ENCODE peak calls at places on chromosomes 6 and 20, in eight cellular contexts. B, L, N, C, F, P, Q and O are unnamed samples.

GRCh38 chr6:14729186-14729871 is 516.5 kb upstream of the JARID2 start:
- DNase-seq in C (no peak), P (no peak), F (no peak), Q (no peak), B (no peak), L (no peak), N (no peak), O (no peak)

GRCh38 chr6:40778186-40778585 is 191.0 kb upstream of the LRFN2 start:
- DNase-seq in F (no peak), C (peak; percentile 75), Q (no peak), P (no peak), L (peak; percentile 68), N (no peak), B (no peak), O (no peak)

GRCh38 chr6:149212202-149212601 is 105.3 kb upstream of the TAB2 start:
- DNase-seq in L (peak; percentile 28), C (no peak), P (no peak), B (no peak), N (no peak), Q (no peak), F (no peak), O (no peak)

GRCh38 chr6:19802656-19803055 is 34.5 kb upstream of the ID4 start:
- DNase-seq in C (no peak), N (no peak), Q (no peak), P (no peak), F (no peak), L (no peak), B (no peak), O (no peak)

GRCh38 chr6:40328376-40328987 is 258.7 kb downstream of the LRFN2 start:
- DNase-seq in F (no peak), N (no peak), P (peak; percentile 60), Q (no peak), C (peak; percentile 86), L (peak; percentile 8), B (no peak), O (no peak)

GRCh38 chr20:45993197-45993951 is 15.3 kb upstream of the MMP9 start:
- DNase-seq in C (peak; percentile 93), P (peak; percentile 44), B (no peak), L (peak; percentile 74), Q (peak; percentile 20), N (no peak), F (no peak), O (peak; percentile 85)

GRCh38 chr6:41531591-41532582 is 14.3 kb upstream of the FOXP4 start:
- DNase-seq in L (peak; percentile 90), Q (peak; percentile 34), F (no peak), B (peak; percentile 40), P (no peak), N (no peak), C (no peak), O (peak; percentile 71)

GRCh38 chr6:63066053-63066704 is 145.1 kb upstream of the FKBP1C start:
- DNase-seq in L (no peak), B (no peak), Q (no peak), P (peak; percentile 5), F (no peak), N (no peak), C (peak; percentile 91), O (no peak)

GRCh38 chr6:14917511-14917910 is 328.4 kb upstream of the JARID2 start:
- DNase-seq in Q (no peak), P (no peak), N (no peak), B (no peak), L (no peak), C (no peak), F (no peak), O (no peak)

GRCh38 chr6:113340371-113340770 is 516.8 kb upstream of the MARCKS start:
- DNase-seq in F (no peak), B (no peak), Q (no peak), P (no peak), L (no peak), N (no peak), C (no peak), O (no peak)
- H3K27ac ChIP-seq in F (no peak overlapping the region), B (no peak overlapping the region), Q (no peak overlapping the region), P (no peak overlapping the region), L (no peak overlapping the region), N (no peak overlapping the region), C (no peak overlapping the region), O (no peak overlapping the region)

DNA sequence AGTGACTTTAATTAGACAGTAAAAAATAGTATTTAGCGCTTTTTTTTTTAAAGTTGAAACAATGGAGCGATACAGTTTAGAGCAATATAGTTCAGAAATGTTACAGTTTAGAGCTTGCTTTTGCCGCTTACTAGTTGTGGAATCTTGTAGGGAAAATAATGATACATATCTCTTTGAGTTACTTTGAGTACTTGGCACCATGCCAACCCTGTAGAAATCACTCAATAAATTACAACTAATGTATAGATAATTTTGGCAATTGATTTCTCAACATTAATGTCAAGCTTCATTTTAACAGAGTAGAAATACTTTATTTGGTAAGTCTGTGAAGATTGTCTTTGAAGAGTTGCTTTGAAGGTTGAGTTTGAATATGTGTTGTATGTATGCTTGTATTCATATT is 27.4 kb downstream of the CDC40 start:
- DNase-seq in P (no peak), F (no peak), L (no peak), B (no peak), Q (no peak), N (no peak), C (no peak), O (no peak)
- H3K36me3 ChIP-seq in P (peaks cover 38% of the 10 kb centered on the region), F (peaks cover 48% of the 10 kb centered on the region), L (peaks cover 42% of the 10 kb centered on the region), B (peaks cover 31% of the 10 kb centered on the region), Q (peaks cover 9% of the 10 kb centered on the region), N (no peaks in the 10 kb centered on the region), C (peaks cover 2% of the 10 kb centered on the region), O (peaks cover 24% of the 10 kb centered on the region)

GRCh38 chr6:4658486-4658885 is 117.7 kb upstream of the CDYL start:
- DNase-seq in Q (no peak), N (no peak), C (no peak), P (no peak), F (no peak), L (no peak), B (no peak), O (no peak)
- H3K27ac ChIP-seq in Q (no peak overlapping the region), N (no peak overlapping the region), C (no peak overlapping the region), P (no peak overlapping the region), F (no peak overlapping the region), L (no peak overlapping the region), B (no peak overlapping the region), O (no peak overlapping the region)

DNA sequence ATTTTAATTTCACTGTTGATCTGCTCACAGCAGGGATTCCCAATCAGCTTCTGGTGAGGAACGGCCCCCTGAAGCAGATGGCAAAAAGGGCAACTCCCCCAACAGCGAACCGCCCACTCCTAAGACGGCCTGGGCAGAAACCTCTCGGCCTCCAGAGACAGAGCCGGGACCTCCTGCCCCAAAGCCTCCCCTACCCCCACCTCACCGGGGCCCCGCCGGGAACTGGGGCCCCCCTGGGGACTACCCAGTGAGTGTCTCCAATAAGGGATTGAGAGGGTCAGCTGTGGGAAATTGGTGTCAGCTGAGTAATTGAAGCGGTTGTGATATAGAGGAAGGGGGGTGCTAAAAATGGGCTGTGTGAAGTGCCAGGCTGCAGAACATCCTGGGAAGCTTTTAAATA is 6.4 kb downstream of the PRRC2A start:
- DNase-seq in B (no peak), C (no peak), Q (no peak), P (no peak), N (no peak), F (no peak), L (no peak), O (no peak)
- H3K36me3 ChIP-seq in B (peaks cover 79% of the 10 kb centered on the region), C (peaks cover 43% of the 10 kb centered on the region), Q (peaks cover 93% of the 10 kb centered on the region), P (peaks cover 85% of the 10 kb centered on the region), N (peaks cover 17% of the 10 kb centered on the region), F (peaks cover 90% of the 10 kb centered on the region), L (peaks cover 87% of the 10 kb centered on the region), O (peaks cover 72% of the 10 kb centered on the region)